ENCODE peak calls at places on chromosomes 11 and 22, in five cellular contexts. One of them, this sample, is unnamed.

GRCh38 chr11:76605338-76606074 is 65.0 kb downstream of the LRRC32 start:
- DNase-seq in mesendoderm: no peak
- DNase-seq in A549: no peak
- DNase-seq in mucosa of gallbladder: no peak
- DNase-seq in iPS-NIHi11: no peak
- DNase-seq in this sample: no peak

GRCh38 chr11:74255741-74256369 is 55.6 kb downstream of the P4HA3 start:
- DNase-seq in mesendoderm: peak
- DNase-seq in A549: peak
- DNase-seq in mucosa of gallbladder: peak
- DNase-seq in iPS-NIHi11: peak
- DNase-seq in this sample: no peak

GRCh38 chr11:69554849-69555248 is 73.4 kb downstream of the LINC01488 start:
- DNase-seq in mesendoderm: peak
- DNase-seq in A549: no peak
- DNase-seq in mucosa of gallbladder: no peak
- DNase-seq in iPS-NIHi11: no peak
- DNase-seq in this sample: no peak

GRCh38 chr11:112968988-112969714 is 7.9 kb downstream of the NCAM1 start:
- DNase-seq in mesendoderm: no peak
- DNase-seq in A549: no peak
- DNase-seq in mucosa of gallbladder: no peak
- DNase-seq in iPS-NIHi11: no peak
- DNase-seq in this sample: no peak

GRCh38 chr11:77109236-77110019 is 6.8 kb downstream of the OMP start:
- DNase-seq in mesendoderm: no peak
- DNase-seq in A549: no peak
- DNase-seq in mucosa of gallbladder: no peak
- DNase-seq in iPS-NIHi11: no peak
- DNase-seq in this sample: no peak

GRCh38 chr11:114738954-114739353 is 60.6 kb downstream of the NXPE2 start:
- DNase-seq in mesendoderm: peak
- DNase-seq in A549: peak
- DNase-seq in mucosa of gallbladder: peak
- DNase-seq in iPS-NIHi11: peak
- DNase-seq in this sample: peak

GRCh38 chr11:46240371-46240770 is 37.1 kb upstream of the CREB3L1 start:
- DNase-seq in mesendoderm: no peak
- DNase-seq in A549: no peak
- DNase-seq in mucosa of gallbladder: no peak
- DNase-seq in iPS-NIHi11: no peak
- DNase-seq in this sample: no peak

GRCh38 chr11:61695917-61696316 is 15.7 kb downstream of the DAGLA start:
- DNase-seq in mesendoderm: peak
- DNase-seq in A549: peak
- DNase-seq in mucosa of gallbladder: peak
- DNase-seq in iPS-NIHi11: no peak
- DNase-seq in this sample: no peak

GRCh38 chr22:24271406-24271760 is 752 bp downstream of the SPECC1L start:
- DNase-seq in mesendoderm: no peak
- DNase-seq in A549: no peak
- DNase-seq in mucosa of gallbladder: no peak
- DNase-seq in iPS-NIHi11: no peak
- DNase-seq in this sample: no peak

GRCh38 chr11:134003792-134004405 is 47.1 kb upstream of the IGSF9B start:
- DNase-seq in mesendoderm: no peak
- DNase-seq in A549: no peak
- DNase-seq in mucosa of gallbladder: no peak
- DNase-seq in iPS-NIHi11: no peak
- DNase-seq in this sample: no peak

GRCh38 chr11:70572974-70573260 is 174.6 kb downstream of the CTTN start:
- DNase-seq in mesendoderm: no peak
- DNase-seq in A549: no peak
- DNase-seq in mucosa of gallbladder: no peak
- DNase-seq in iPS-NIHi11: no peak
- DNase-seq in this sample: no peak